ENCODE peak calls at places on chromosome 17, in ten cellular contexts. J, H, W, V, S, O, T, E, A and D are unnamed samples.

GRCh38 chr17:71503710-71504471 is 616.9 kb upstream of the SOX9 start:
- DNase-seq in J (no peak), H (no peak), W (no peak), V (no peak), S (no peak), O (no peak), T (no peak), E (no peak), A (no peak), D (no peak)

GRCh38 chr17:45256114-45256966 is 5.6 kb downstream of the SPATA32 start:
- DNase-seq in J (no peak), H (no peak), W (no peak), V (no peak), S (no peak), O (no peak), T (no peak), E (peak), A (no peak), D (no peak)

GRCh38 chr17:76241205-76241539 is 879 bp upstream of the RNF157 start:
- DNase-seq in J (peak), H (no peak), W (no peak), V (no peak), S (no peak), O (no peak), T (no peak), E (no peak), A (no peak), D (no peak)

GRCh38 chr17:32341857-32342602 is at the start of gene C17orf75:
- DNase-seq in J (peak), H (peak), W (peak), V (peak), S (peak), O (peak), T (peak), E (peak), A (no peak), D (peak)

GRCh38 chr17:50114849-50115357 is 15.1 kb downstream of the SAMD14 start:
- DNase-seq in J (peak), H (no peak), W (no peak), V (peak), S (no peak), O (peak), T (no peak), E (peak), A (no peak), D (peak)

GRCh38 chr17:27552467-27552779 is 78.6 kb upstream of the LGALS9 start:
- DNase-seq in J (peak), H (no peak), W (peak), V (peak), S (no peak), O (no peak), T (no peak), E (peak), A (no peak), D (no peak)

GRCh38 chr17:61478790-61479492 is 26.7 kb downstream of the TBX4 start:
- DNase-seq in J (no peak), H (no peak), W (no peak), V (no peak), S (no peak), O (no peak), T (no peak), E (no peak), A (no peak), D (no peak)

GRCh38 chr17:5772720-5773119 is 188.4 kb upstream of the NLRP1 start:
- DNase-seq in J (peak), H (no peak), W (no peak), V (no peak), S (no peak), O (no peak), T (no peak), E (no peak), A (no peak), D (no peak)

GRCh38 chr17:82228278-82228841 is 482 bp upstream of the SLC16A3 start:
- DNase-seq in J (no peak), H (peak), W (no peak), V (no peak), S (peak), O (no peak), T (no peak), E (peak), A (no peak), D (peak)

GRCh38 chr17:80030730-80031410 is 4.8 kb downstream of the TBC1D16 start:
- DNase-seq in J (no peak), H (peak), W (no peak), V (no peak), S (no peak), O (no peak), T (peak), E (no peak), A (no peak), D (no peak)

GRCh38 chr17:60077672-60078519 is 825 bp downstream of the HEATR6 start:
- DNase-seq in J (peak), H (no peak), W (no peak), V (no peak), S (no peak), O (peak), T (no peak), E (peak), A (no peak), D (peak)

GRCh38 chr17:40371261-40371929 is 6.9 kb upstream of the GJD3 start:
- DNase-seq in J (no peak), H (no peak), W (no peak), V (no peak), S (no peak), O (peak), T (no peak), E (peak), A (no peak), D (peak)

GRCh38 chr17:31511176-31511540 is 119.7 kb downstream of the RAB11FIP4 start:
- DNase-seq in J (no peak), H (peak), W (no peak), V (no peak), S (no peak), O (no peak), T (no peak), E (no peak), A (no peak), D (no peak)

GRCh38 chr17:46264456-46265198 is 30.3 kb upstream of the LRRC37A start:
- DNase-seq in J (peak), H (peak), W (peak), V (no peak), S (no peak), O (peak), T (no peak), E (peak), A (peak), D (no peak)

GRCh38 chr17:78281249-78281865 is 49.9 kb downstream of the TMEM235 start:
- DNase-seq in J (no peak), H (no peak), W (no peak), V (no peak), S (no peak), O (no peak), T (no peak), E (no peak), A (no peak), D (no peak)

GRCh38 chr17:4708436-4708835 is 2.0 kb upstream of the ARRB2 start:
- DNase-seq in J (no peak), H (no peak), W (no peak), V (peak), S (no peak), O (no peak), T (peak), E (peak), A (no peak), D (no peak)

GRCh38 chr17:35359396-35359795 is 14.0 kb downstream of the SLFN11 start:
- DNase-seq in J (peak), H (no peak), W (no peak), V (no peak), S (no peak), O (no peak), T (no peak), E (no peak), A (no peak), D (no peak)

GRCh38 chr17:6126768-6127167 is 56.6 kb downstream of the WSCD1 start:
- DNase-seq in J (no peak), H (no peak), W (no peak), V (no peak), S (no peak), O (no peak), T (no peak), E (no peak), A (no peak), D (no peak)

GRCh38 chr17:75009139-75009724 is 3.2 kb upstream of the MRPL58 start:
- DNase-seq in J (no peak), H (no peak), W (no peak), V (no peak), S (no peak), O (no peak), T (no peak), E (no peak), A (no peak), D (no peak)

GRCh38 chr17:28493467-28493866 is 12.7 kb upstream of the FOXN1 start:
- DNase-seq in J (peak), H (no peak), W (no peak), V (no peak), S (no peak), O (no peak), T (no peak), E (no peak), A (no peak), D (no peak)

GRCh38 chr17:55702150-55702549 is 20.5 kb downstream of the TMEM100 start:
- DNase-seq in J (no peak), H (no peak), W (no peak), V (no peak), S (no peak), O (no peak), T (no peak), E (no peak), A (no peak), D (no peak)

GRCh38 chr17:77214743-77215142 is 74.0 kb downstream of the SEC14L1 start:
- DNase-seq in J (peak), H (peak), W (peak), V (peak), S (no peak), O (peak), T (peak), E (peak), A (no peak), D (no peak)

GRCh38 chr17:57357392-57357784 is 101.1 kb downstream of the MSI2 start:
- DNase-seq in J (no peak), H (peak), W (no peak), V (no peak), S (no peak), O (no peak), T (peak), E (no peak), A (no peak), D (no peak)

GRCh38 chr17:57911021-57911420 is 44.2 kb downstream of the CUEDC1 start:
- DNase-seq in J (no peak), H (peak), W (no peak), V (no peak), S (no peak), O (no peak), T (no peak), E (no peak), A (no peak), D (no peak)

GRCh38 chr17:75695141-75695829 is 26.0 kb upstream of the ITGB4 start:
- DNase-seq in J (no peak), H (no peak), W (no peak), V (no peak), S (no peak), O (no peak), T (no peak), E (no peak), A (peak), D (no peak)

GRCh38 chr17:78291944-78292910 is 60.8 kb downstream of the TMEM235 start:
- DNase-seq in J (no peak), H (no peak), W (no peak), V (no peak), S (no peak), O (peak), T (no peak), E (no peak), A (no peak), D (no peak)

GRCh38 chr17:5786510-5786875 is 202.2 kb upstream of the NLRP1 start:
- DNase-seq in J (no peak), H (no peak), W (no peak), V (no peak), S (no peak), O (no peak), T (no peak), E (no peak), A (no peak), D (no peak)

GRCh38 chr17:11282586-11282985 is 41.6 kb downstream of the SHISA6 start:
- DNase-seq in J (no peak), H (no peak), W (no peak), V (no peak), S (no peak), O (no peak), T (no peak), E (no peak), A (no peak), D (no peak)

GRCh38 chr17:67995568-67996191 is 589 bp downstream of the C17orf58 start:
- DNase-seq in J (peak), H (peak), W (peak), V (peak), S (peak), O (peak), T (no peak), E (peak), A (no peak), D (peak)

GRCh38 chr17:75505152-75505409 is 10.3 kb downstream of the CASKIN2 start:
- DNase-seq in J (no peak), H (no peak), W (no peak), V (no peak), S (no peak), O (no peak), T (no peak), E (no peak), A (no peak), D (no peak)

GRCh38 chr17:76408037-76408849 is 23.8 kb downstream of the SPHK1 start:
- DNase-seq in J (peak), H (peak), W (peak), V (peak), S (peak), O (peak), T (peak), E (peak), A (no peak), D (peak)

GRCh38 chr17:55435408-55435807 is 13.8 kb upstream of the MMD start:
- DNase-seq in J (no peak), H (no peak), W (no peak), V (no peak), S (no peak), O (no peak), T (no peak), E (no peak), A (no peak), D (no peak)

GRCh38 chr17:79831367-79832210 is 7.7 kb downstream of the CBX4 start:
- DNase-seq in J (peak), H (peak), W (no peak), V (no peak), S (no peak), O (peak), T (peak), E (no peak), A (no peak), D (no peak)

GRCh38 chr17:71412803-71413202 is 708.0 kb upstream of the SOX9 start:
- DNase-seq in J (peak), H (no peak), W (peak), V (no peak), S (no peak), O (no peak), T (no peak), E (no peak), A (peak), D (no peak)

GRCh38 chr17:7382901-7383300 is 2.0 kb downstream of the TNK1 start:
- DNase-seq in J (no peak), H (no peak), W (no peak), V (no peak), S (no peak), O (no peak), T (no peak), E (no peak), A (no peak), D (no peak)

GRCh38 chr17:40903129-40903847 is 18.2 kb upstream of the KRT20 start:
- DNase-seq in J (no peak), H (peak), W (peak), V (no peak), S (no peak), O (no peak), T (no peak), E (peak), A (peak), D (peak)

GRCh38 chr17:63425478-63425877 is 20.6 kb downstream of the CYB561 start:
- DNase-seq in J (peak), H (peak), W (peak), V (peak), S (peak), O (peak), T (peak), E (peak), A (peak), D (peak)

GRCh38 chr17:42843358-42843934 is 934 bp upstream of the AOC2 start:
- DNase-seq in J (peak), H (no peak), W (peak), V (peak), S (no peak), O (peak), T (no peak), E (no peak), A (no peak), D (no peak)
- TF ChIP-seq CTCF in J (peak), H (peak), W (peak), V (peak), S (no peak), O (peak), T (peak), E (no peak), A (peak), D (peak)

GRCh38 chr17:1724869-1725641 is 551 bp downstream of the WDR81 start:
- DNase-seq in J (no peak), H (peak), W (peak), V (no peak), S (no peak), O (peak), T (no peak), E (no peak), A (no peak), D (no peak)
- TF ChIP-seq CTCF in J (no peak), H (no peak), W (peak), V (no peak), S (no peak), O (peak), T (no peak), E (no peak), A (no peak), D (peak)

GRCh38 chr17:38430316-38430715 is 2.1 kb downstream of the ARHGAP23 start:
- DNase-seq in J (peak), H (no peak), W (no peak), V (no peak), S (no peak), O (no peak), T (no peak), E (no peak), A (no peak), D (no peak)

GRCh38 chr17:38431343-38432145 is 3.3 kb downstream of the ARHGAP23 start:
- DNase-seq in J (no peak), H (no peak), W (no peak), V (no peak), S (no peak), O (no peak), T (no peak), E (no peak), A (no peak), D (no peak)

GRCh38 chr17:38428643-38429371 is 543 bp downstream of the ARHGAP23 start:
- DNase-seq in J (peak), H (no peak), W (peak), V (no peak), S (no peak), O (peak), T (no peak), E (peak), A (no peak), D (no peak)

GRCh38 chr17:38429476-38430100 is 1.3 kb downstream of the ARHGAP23 start:
- DNase-seq in J (no peak), H (no peak), W (no peak), V (no peak), S (no peak), O (no peak), T (no peak), E (no peak), A (no peak), D (no peak)

GRCh38 chr17:38430822-38431221 is 2.6 kb downstream of the ARHGAP23 start:
- DNase-seq in J (no peak), H (no peak), W (no peak), V (no peak), S (no peak), O (no peak), T (no peak), E (no peak), A (no peak), D (no peak)
- TF ChIP-seq CTCF in J (no peak), H (no peak), W (no peak), V (no peak), S (no peak), O (no peak), T (no peak), E (no peak), A (no peak), D (no peak)

GRCh38 chr17:44005865-44006580 is 1.6 kb downstream of the NAGS start:
- DNase-seq in J (no peak), H (peak), W (peak), V (peak), S (peak), O (peak), T (no peak), E (peak), A (no peak), D (peak)
- TF ChIP-seq CTCF in J (peak), H (no peak), W (no peak), V (peak), S (no peak), O (no peak), T (no peak), E (no peak), A (peak), D (no peak)

DNA sequence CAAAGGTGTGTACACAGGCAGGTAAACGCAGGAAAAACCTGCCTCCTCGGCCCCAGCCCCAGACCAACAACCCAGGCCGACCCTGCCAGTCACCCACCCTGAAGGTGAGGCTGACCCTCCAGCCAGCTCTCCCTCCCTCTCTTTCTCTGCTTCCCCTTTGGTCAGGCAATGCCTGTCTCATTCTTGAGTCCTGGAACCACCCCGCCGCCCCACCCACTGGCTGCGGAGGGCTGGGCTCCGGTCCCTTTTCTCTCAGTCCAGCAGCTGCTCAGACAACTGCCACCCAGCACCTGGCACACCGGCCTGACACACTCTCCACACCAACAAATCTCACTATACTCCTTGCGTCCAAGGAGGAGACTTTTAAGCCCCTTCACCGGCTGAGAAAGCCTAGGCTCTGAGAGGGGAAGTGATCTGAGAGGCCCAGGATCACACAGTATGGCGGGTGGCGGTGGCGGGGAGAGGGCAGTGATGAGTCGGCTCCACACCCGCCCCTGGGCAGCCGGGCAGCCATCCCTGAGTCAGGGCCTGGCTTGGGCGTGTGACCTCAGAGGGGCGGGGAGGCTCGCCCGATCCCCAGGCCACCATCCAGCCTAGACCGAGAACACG is 687 bp downstream of the FLII start:
- DNase-seq in J (peak), H (peak), W (peak), V (peak), S (peak), O (peak), T (peak), E (peak), A (no peak), D (peak)
- TF ChIP-seq CTCF in J (no peak), H (no peak), W (no peak), V (no peak), S (no peak), O (no peak), T (no peak), E (no peak), A (peak), D (no peak)